ENCODE peak calls at places on chromosomes 1 and 21, in seven cellular contexts. One of them, this sample, is unnamed.

GRCh38 chr1:23423415-23424170 is 955 bp downstream of the TCEA3 start:
- DNase-seq in A673: no peak
- DNase-seq in left ventricle myocardium superior: peak
- DNase-seq in HTR-8/SVneo: no peak
- DNase-seq in nephron progenitor cell: peak
- DNase-seq in activated naive CD4-positive, alpha-beta T cell: no peak
- DNase-seq in DND-41: no peak
- DNase-seq in this sample: peak

GRCh38 chr1:201562257-201562656 is 23.3 kb downstream of the NAV1 start:
- DNase-seq in A673: no peak
- DNase-seq in left ventricle myocardium superior: peak
- DNase-seq in HTR-8/SVneo: peak
- DNase-seq in nephron progenitor cell: peak
- DNase-seq in activated naive CD4-positive, alpha-beta T cell: no peak
- DNase-seq in DND-41: no peak
- DNase-seq in this sample: no peak

GRCh38 chr1:159752135-159752580 is 28.6 kb upstream of the DUSP23 start:
- DNase-seq in A673: no peak
- DNase-seq in left ventricle myocardium superior: peak
- DNase-seq in HTR-8/SVneo: no peak
- DNase-seq in nephron progenitor cell: no peak
- DNase-seq in activated naive CD4-positive, alpha-beta T cell: no peak
- DNase-seq in DND-41: no peak
- DNase-seq in this sample: no peak

GRCh38 chr1:31785020-31785946 is 21.1 kb upstream of the ADGRB2 start:
- DNase-seq in A673: no peak
- DNase-seq in left ventricle myocardium superior: no peak
- DNase-seq in HTR-8/SVneo: no peak
- DNase-seq in nephron progenitor cell: peak
- DNase-seq in activated naive CD4-positive, alpha-beta T cell: no peak
- DNase-seq in DND-41: no peak
- DNase-seq in this sample: peak

GRCh38 chr1:46687095-46687659 is 15.5 kb downstream of the TEX38 start:
- DNase-seq in A673: peak
- DNase-seq in left ventricle myocardium superior: peak
- DNase-seq in HTR-8/SVneo: no peak
- DNase-seq in nephron progenitor cell: no peak
- DNase-seq in activated naive CD4-positive, alpha-beta T cell: no peak
- DNase-seq in DND-41: peak
- DNase-seq in this sample: no peak

GRCh38 chr1:226532553-226532952 is 16.0 kb upstream of the STUM start:
- DNase-seq in A673: no peak
- DNase-seq in left ventricle myocardium superior: no peak
- DNase-seq in HTR-8/SVneo: no peak
- DNase-seq in nephron progenitor cell: no peak
- DNase-seq in activated naive CD4-positive, alpha-beta T cell: no peak
- DNase-seq in DND-41: no peak
- DNase-seq in this sample: peak

GRCh38 chr1:41889506-41890414 is 29.0 kb downstream of the HIVEP3 start:
- DNase-seq in A673: no peak
- DNase-seq in left ventricle myocardium superior: no peak
- DNase-seq in HTR-8/SVneo: no peak
- DNase-seq in nephron progenitor cell: no peak
- DNase-seq in activated naive CD4-positive, alpha-beta T cell: no peak
- DNase-seq in DND-41: peak
- DNase-seq in this sample: no peak

GRCh38 chr1:248239478-248239877 is 8.3 kb downstream of the OR2M4 start:
- DNase-seq in A673: no peak
- DNase-seq in left ventricle myocardium superior: no peak
- DNase-seq in HTR-8/SVneo: no peak
- DNase-seq in nephron progenitor cell: no peak
- DNase-seq in activated naive CD4-positive, alpha-beta T cell: no peak
- DNase-seq in DND-41: no peak
- DNase-seq in this sample: no peak

GRCh38 chr1:14658642-14659041 is 60.2 kb downstream of the KAZN start:
- DNase-seq in A673: no peak
- DNase-seq in left ventricle myocardium superior: no peak
- DNase-seq in HTR-8/SVneo: no peak
- DNase-seq in nephron progenitor cell: no peak
- DNase-seq in activated naive CD4-positive, alpha-beta T cell: no peak
- DNase-seq in DND-41: no peak
- DNase-seq in this sample: no peak

GRCh38 chr1:178119623-178120022 is 25.7 kb downstream of the RASAL2 start:
- DNase-seq in A673: peak
- DNase-seq in left ventricle myocardium superior: no peak
- DNase-seq in HTR-8/SVneo: no peak
- DNase-seq in nephron progenitor cell: no peak
- DNase-seq in activated naive CD4-positive, alpha-beta T cell: no peak
- DNase-seq in DND-41: no peak
- DNase-seq in this sample: no peak

GRCh38 chr1:78155121-78155520 is 109.4 kb downstream of the GIPC2 start:
- DNase-seq in A673: no peak
- DNase-seq in left ventricle myocardium superior: no peak
- DNase-seq in HTR-8/SVneo: no peak
- DNase-seq in nephron progenitor cell: no peak
- DNase-seq in activated naive CD4-positive, alpha-beta T cell: no peak
- DNase-seq in DND-41: no peak
- DNase-seq in this sample: peak

GRCh38 chr1:201490708-201491131 is 16.2 kb downstream of the CSRP1 start:
- DNase-seq in A673: peak
- DNase-seq in left ventricle myocardium superior: no peak
- DNase-seq in HTR-8/SVneo: no peak
- DNase-seq in nephron progenitor cell: no peak
- DNase-seq in activated naive CD4-positive, alpha-beta T cell: no peak
- DNase-seq in DND-41: no peak
- DNase-seq in this sample: no peak

GRCh38 chr1:212578043-212578442 is 30.5 kb upstream of the ATF3 start:
- DNase-seq in A673: no peak
- DNase-seq in left ventricle myocardium superior: no peak
- DNase-seq in HTR-8/SVneo: no peak
- DNase-seq in nephron progenitor cell: no peak
- DNase-seq in activated naive CD4-positive, alpha-beta T cell: no peak
- DNase-seq in DND-41: no peak
- DNase-seq in this sample: no peak

GRCh38 chr1:25501235-25502058 is 42.0 kb upstream of the LDLRAP1 start:
- DNase-seq in A673: no peak
- DNase-seq in left ventricle myocardium superior: no peak
- DNase-seq in HTR-8/SVneo: peak
- DNase-seq in nephron progenitor cell: no peak
- DNase-seq in activated naive CD4-positive, alpha-beta T cell: no peak
- DNase-seq in DND-41: no peak
- DNase-seq in this sample: peak

GRCh38 chr1:2642560-2643413 is 10.0 kb upstream of the MMEL1 start:
- DNase-seq in A673: peak
- DNase-seq in left ventricle myocardium superior: peak
- DNase-seq in HTR-8/SVneo: peak
- DNase-seq in nephron progenitor cell: peak
- DNase-seq in activated naive CD4-positive, alpha-beta T cell: peak
- DNase-seq in DND-41: peak
- DNase-seq in this sample: peak

GRCh38 chr1:223853748-223854147 is 8.0 kb upstream of the TP53BP2 start:
- DNase-seq in A673: no peak
- DNase-seq in left ventricle myocardium superior: no peak
- DNase-seq in HTR-8/SVneo: no peak
- DNase-seq in nephron progenitor cell: no peak
- DNase-seq in activated naive CD4-positive, alpha-beta T cell: no peak
- DNase-seq in DND-41: no peak
- DNase-seq in this sample: no peak

GRCh38 chr1:24117722-24118409 is 5.9 kb upstream of the MYOM3 start:
- DNase-seq in A673: no peak
- DNase-seq in left ventricle myocardium superior: no peak
- DNase-seq in HTR-8/SVneo: peak
- DNase-seq in nephron progenitor cell: no peak
- DNase-seq in activated naive CD4-positive, alpha-beta T cell: no peak
- DNase-seq in DND-41: no peak
- DNase-seq in this sample: no peak

GRCh38 chr1:33342041-33342723 is 21.3 kb upstream of the A3GALT2 start:
- DNase-seq in A673: peak
- DNase-seq in left ventricle myocardium superior: peak
- DNase-seq in HTR-8/SVneo: peak
- DNase-seq in nephron progenitor cell: peak
- DNase-seq in activated naive CD4-positive, alpha-beta T cell: no peak
- DNase-seq in DND-41: no peak
- DNase-seq in this sample: peak

GRCh38 chr1:63693956-63694607 is 79.7 kb upstream of the ROR1 start:
- DNase-seq in A673: peak
- DNase-seq in left ventricle myocardium superior: no peak
- DNase-seq in HTR-8/SVneo: no peak
- DNase-seq in nephron progenitor cell: no peak
- DNase-seq in activated naive CD4-positive, alpha-beta T cell: no peak
- DNase-seq in DND-41: no peak
- DNase-seq in this sample: no peak

GRCh38 chr1:236099622-236100021 is 34.7 kb upstream of the NID1 start:
- DNase-seq in A673: peak
- DNase-seq in left ventricle myocardium superior: no peak
- DNase-seq in HTR-8/SVneo: no peak
- DNase-seq in nephron progenitor cell: no peak
- DNase-seq in activated naive CD4-positive, alpha-beta T cell: no peak
- DNase-seq in DND-41: no peak
- DNase-seq in this sample: no peak

GRCh38 chr1:54866801-54867716 is 19.9 kb downstream of the DHCR24 start:
- DNase-seq in A673: no peak
- DNase-seq in left ventricle myocardium superior: no peak
- DNase-seq in HTR-8/SVneo: no peak
- DNase-seq in nephron progenitor cell: no peak
- DNase-seq in activated naive CD4-positive, alpha-beta T cell: no peak
- DNase-seq in DND-41: no peak
- DNase-seq in this sample: no peak

GRCh38 chr1:174040387-174040786 is 18.2 kb upstream of the RC3H1 start:
- DNase-seq in A673: peak
- DNase-seq in left ventricle myocardium superior: no peak
- DNase-seq in HTR-8/SVneo: peak
- DNase-seq in nephron progenitor cell: no peak
- DNase-seq in activated naive CD4-positive, alpha-beta T cell: no peak
- DNase-seq in DND-41: no peak
- DNase-seq in this sample: no peak

GRCh38 chr1:84020151-84020550 is 21.2 kb upstream of the TTLL7 start:
- DNase-seq in A673: no peak
- DNase-seq in left ventricle myocardium superior: no peak
- DNase-seq in HTR-8/SVneo: no peak
- DNase-seq in nephron progenitor cell: peak
- DNase-seq in activated naive CD4-positive, alpha-beta T cell: no peak
- DNase-seq in DND-41: no peak
- DNase-seq in this sample: no peak

GRCh38 chr1:61711969-61712368 is 13.0 kb downstream of the TM2D1 start:
- DNase-seq in A673: no peak
- DNase-seq in left ventricle myocardium superior: no peak
- DNase-seq in HTR-8/SVneo: no peak
- DNase-seq in nephron progenitor cell: no peak
- DNase-seq in activated naive CD4-positive, alpha-beta T cell: no peak
- DNase-seq in DND-41: no peak
- DNase-seq in this sample: no peak

GRCh38 chr1:210072891-210073509 is 135.0 kb downstream of the SYT14 start:
- DNase-seq in A673: no peak
- DNase-seq in left ventricle myocardium superior: no peak
- DNase-seq in HTR-8/SVneo: no peak
- DNase-seq in nephron progenitor cell: no peak
- DNase-seq in activated naive CD4-positive, alpha-beta T cell: no peak
- DNase-seq in DND-41: no peak
- DNase-seq in this sample: no peak

GRCh38 chr1:153548722-153549695 is at the start of gene S100A3:
- DNase-seq in A673: peak
- DNase-seq in left ventricle myocardium superior: peak
- DNase-seq in HTR-8/SVneo: peak
- DNase-seq in nephron progenitor cell: no peak
- DNase-seq in activated naive CD4-positive, alpha-beta T cell: no peak
- DNase-seq in DND-41: no peak
- DNase-seq in this sample: no peak

GRCh38 chr1:101484896-101485412 is 248.1 kb downstream of the S1PR1 start:
- DNase-seq in A673: no peak
- DNase-seq in left ventricle myocardium superior: no peak
- DNase-seq in HTR-8/SVneo: no peak
- DNase-seq in nephron progenitor cell: no peak
- DNase-seq in activated naive CD4-positive, alpha-beta T cell: no peak
- DNase-seq in DND-41: no peak
- DNase-seq in this sample: no peak

GRCh38 chr1:17097125-17097524 is 22.1 kb downstream of the PADI2 start:
- DNase-seq in A673: no peak
- DNase-seq in left ventricle myocardium superior: no peak
- DNase-seq in HTR-8/SVneo: no peak
- DNase-seq in nephron progenitor cell: no peak
- DNase-seq in activated naive CD4-positive, alpha-beta T cell: no peak
- DNase-seq in DND-41: no peak
- DNase-seq in this sample: no peak

GRCh38 chr1:44970317-44970716 is 16.1 kb downstream of the EIF2B3 start:
- DNase-seq in A673: no peak
- DNase-seq in left ventricle myocardium superior: no peak
- DNase-seq in HTR-8/SVneo: no peak
- DNase-seq in nephron progenitor cell: no peak
- DNase-seq in activated naive CD4-positive, alpha-beta T cell: no peak
- DNase-seq in DND-41: no peak
- DNase-seq in this sample: no peak

GRCh38 chr1:57966751-57967406 is 543.0 kb upstream of the DAB1 start:
- DNase-seq in A673: peak
- DNase-seq in left ventricle myocardium superior: no peak
- DNase-seq in HTR-8/SVneo: no peak
- DNase-seq in nephron progenitor cell: peak
- DNase-seq in activated naive CD4-positive, alpha-beta T cell: no peak
- DNase-seq in DND-41: peak
- DNase-seq in this sample: peak

GRCh38 chr1:175555266-175555665 is 188.1 kb downstream of the TNR start:
- DNase-seq in A673: no peak
- DNase-seq in left ventricle myocardium superior: no peak
- DNase-seq in HTR-8/SVneo: no peak
- DNase-seq in nephron progenitor cell: no peak
- DNase-seq in activated naive CD4-positive, alpha-beta T cell: no peak
- DNase-seq in DND-41: no peak
- DNase-seq in this sample: no peak

GRCh38 chr21:16794944-16795343 is 717.9 kb upstream of the CXADR start:
- DNase-seq in A673: no peak
- DNase-seq in left ventricle myocardium superior: no peak
- DNase-seq in HTR-8/SVneo: peak
- DNase-seq in nephron progenitor cell: no peak
- DNase-seq in activated naive CD4-positive, alpha-beta T cell: no peak
- DNase-seq in DND-41: no peak
- DNase-seq in this sample: no peak

GRCh38 chr1:55363261-55363660 is 148.1 kb upstream of the USP24 start:
- DNase-seq in A673: no peak
- DNase-seq in left ventricle myocardium superior: no peak
- DNase-seq in HTR-8/SVneo: no peak
- DNase-seq in nephron progenitor cell: no peak
- DNase-seq in activated naive CD4-positive, alpha-beta T cell: no peak
- DNase-seq in DND-41: peak
- DNase-seq in this sample: no peak

GRCh38 chr1:41900611-41901444 is 17.9 kb downstream of the HIVEP3 start:
- DNase-seq in A673: no peak
- DNase-seq in left ventricle myocardium superior: no peak
- DNase-seq in HTR-8/SVneo: peak
- DNase-seq in nephron progenitor cell: no peak
- DNase-seq in activated naive CD4-positive, alpha-beta T cell: no peak
- DNase-seq in DND-41: peak
- DNase-seq in this sample: no peak

GRCh38 chr21:27564684-27565280 is 597.9 kb upstream of the ADAMTS5 start:
- DNase-seq in A673: peak
- DNase-seq in left ventricle myocardium superior: peak
- DNase-seq in HTR-8/SVneo: peak
- DNase-seq in nephron progenitor cell: peak
- DNase-seq in activated naive CD4-positive, alpha-beta T cell: no peak
- DNase-seq in DND-41: peak
- DNase-seq in this sample: peak

GRCh38 chr1:147494998-147495580 is 46.2 kb upstream of the BCL9 start:
- DNase-seq in A673: peak
- DNase-seq in left ventricle myocardium superior: peak
- DNase-seq in HTR-8/SVneo: peak
- DNase-seq in nephron progenitor cell: peak
- DNase-seq in activated naive CD4-positive, alpha-beta T cell: peak
- DNase-seq in DND-41: peak
- DNase-seq in this sample: peak